ENCODE peak calls at places on chromosomes 11 and 22, in five cellular contexts. D is AG04450, R is heart left ventricle, W is upper lobe of right lung, P is GM06990. G is an unnamed sample.

GRCh38 chr11:45455536-45455935 is 169.4 kb upstream of the SYT13 start:
- DNase-seq in P (no peak), W (no peak), D (no peak), R (no peak), G (no peak)

GRCh38 chr11:111634981-111635705 is 32.9 kb downstream of the SIK2 start:
- DNase-seq in W (no peak), P (no peak), D (no peak), R (no peak), G (no peak)

GRCh38 chr22:46029574-46030200 is 52.7 kb upstream of the WNT7B start:
- DNase-seq in P (no peak), R (no peak), W (peak; percentile 31), D (no peak), G (no peak)

GRCh38 chr11:111269146-111269868 is 23.8 kb downstream of the POU2AF2 start:
- DNase-seq in W (no peak), P (no peak), D (no peak), R (no peak), G (no peak)

GRCh38 chr22:18983120-18983651 is 47.1 kb upstream of the PRODH start:
- DNase-seq in W (peak; percentile 48), R (no peak), P (no peak), D (no peak), G (no peak)

GRCh38 chr11:3824714-3825472 is 15.9 kb downstream of the RHOG start:
- DNase-seq in R (peak; percentile 65), D (no peak), P (peak; percentile 55), W (peak; percentile 81), G (no peak)

GRCh38 chr11:36672815-36673450 is 74.9 kb upstream of the RAG2 start:
- DNase-seq in R (no peak), P (no peak), D (peak; percentile 3), W (no peak), G (peak; percentile 30)

GRCh38 chr11:108364159-108364558 is 103.2 kb downstream of the C11orf65 start:
- DNase-seq in D (peak; percentile 8), W (no peak), R (no peak), P (no peak), G (no peak)

GRCh38 chr11:69534166-69534530 is 52.7 kb downstream of the LINC01488 start:
- DNase-seq in W (peak; percentile 58), P (no peak), R (no peak), D (no peak), G (no peak)

GRCh38 chr22:23829845-23830372 is 8.9 kb downstream of the DERL3 start:
- DNase-seq in W (no peak), R (no peak), D (peak; percentile 77), P (no peak), G (no peak)

GRCh38 chr22:30556388-30556787 is 9.8 kb upstream of the SEC14L6 start:
- DNase-seq in P (no peak), W (no peak), D (no peak), R (no peak), G (no peak)

GRCh38 chr11:44893250-44894216 is 57.1 kb downstream of the TP53I11 start:
- DNase-seq in D (no peak), P (no peak), R (peak; percentile 52), W (no peak), G (no peak)

GRCh38 chr22:31952094-31952401 is 7.7 kb downstream of the YWHAH start:
- DNase-seq in P (no peak), D (no peak), W (no peak), R (no peak), G (no peak)

GRCh38 chr11:128624269-128625170 is 37.2 kb upstream of the ETS1 start:
- DNase-seq in D (no peak), P (peak; percentile 77), W (no peak), R (no peak), G (no peak)

GRCh38 chr11:12179521-12179920 is 69.1 kb downstream of the MICAL2 start:
- DNase-seq in P (no peak), D (no peak), W (peak; percentile 12), R (no peak), G (no peak)

GRCh38 chr11:71281901-71282300 is 29.5 kb upstream of the SHANK2 start:
- DNase-seq in R (no peak), W (peak; percentile 25), D (no peak), P (no peak), G (no peak)

GRCh38 chr22:45551310-45552016 is 48.8 kb downstream of the FBLN1 start:
- DNase-seq in W (no peak), P (no peak), R (peak; percentile 41), D (no peak), G (no peak)

GRCh38 chr11:60485987-60486386 is 6.6 kb upstream of the MS4A12 start:
- DNase-seq in P (peak; percentile 56), W (no peak), D (no peak), R (no peak), G (no peak)

GRCh38 chr11:11818529-11819121 is 23.1 kb upstream of the USP47 start:
- DNase-seq in D (no peak), R (no peak), W (no peak), P (no peak), G (no peak)

GRCh38 chr22:19821523-19822300 is 33.0 kb downstream of the GNB1L start:
- DNase-seq in P (no peak), R (peak; percentile 24), W (peak; percentile 56), D (no peak), G (no peak)

GRCh38 chr11:44525473-44526252 is 39.8 kb upstream of the CD82 start:
- DNase-seq in W (no peak), D (no peak), P (no peak), R (no peak), G (no peak)

GRCh38 chr22:35392357-35392756 is 7.6 kb upstream of the MCM5 start:
- DNase-seq in W (no peak), D (no peak), R (no peak), P (no peak), G (no peak)

GRCh38 chr11:3685923-3686322 is 14.7 kb upstream of the CHRNA10 start:
- DNase-seq in R (peak; percentile 33), D (no peak), W (no peak), P (no peak), G (no peak)

GRCh38 chr11:58741127-58741526 is 9.4 kb upstream of the GLYAT start:
- DNase-seq in R (no peak), P (no peak), W (no peak), D (no peak), G (no peak)

GRCh38 chr11:73257342-73258103 is 14.6 kb upstream of the P2RY6 start:
- DNase-seq in P (no peak), R (peak; percentile 60), W (peak; percentile 80), D (peak; percentile 73), G (peak; percentile 98)

GRCh38 chr22:31093090-31093850 is 12.2 kb downstream of the SMTN start:
- DNase-seq in R (peak; percentile 89), D (no peak), P (no peak), W (no peak), G (no peak)

GRCh38 chr11:62788991-62789390 is 1.8 kb downstream of the TMEM179B start:
- DNase-seq in W (no peak), P (no peak), D (no peak), R (no peak), G (no peak)

GRCh38 chr22:45999379-45999971 is 22.5 kb upstream of the WNT7B start:
- DNase-seq in D (no peak), W (peak; percentile 54), P (no peak), R (peak; percentile 24), G (no peak)

GRCh38 chr22:35587447-35587870 is 29.7 kb downstream of the MB start:
- DNase-seq in D (no peak), W (peak; percentile 89), P (no peak), R (peak; percentile 96), G (no peak)

GRCh38 chr11:8063319-8063718 is 17.7 kb upstream of the TUB start:
- DNase-seq in W (no peak), D (no peak), R (peak; percentile 75), P (no peak), G (no peak)

GRCh38 chr11:82750643-82751139 is 17.0 kb upstream of the FAM181B start:
- DNase-seq in R (no peak), W (no peak), D (no peak), P (no peak), G (no peak)

GRCh38 chr11:98601181-98601773 is 419.5 kb upstream of the CNTN5 start:
- DNase-seq in W (peak; percentile 85), R (no peak), D (no peak), P (no peak), G (no peak)

GRCh38 chr22:47205562-47205961 is 443.1 kb downstream of the TBC1D22A start:
- DNase-seq in D (no peak), W (no peak), P (no peak), R (no peak), G (no peak)

GRCh38 chr11:38191101-38191500 is 1593.1 kb upstream of the RAG2 start:
- DNase-seq in P (no peak), R (no peak), D (no peak), W (no peak), G (no peak)
- TF ChIP-seq CTCF in P (no peak), R (no peak), D (no peak), W (no peak), G (no peak)

GRCh38 chr11:9747816-9748215 is 83.9 kb downstream of the SWAP70 start:
- DNase-seq in P (no peak), W (no peak), D (no peak), R (no peak), G (no peak)
- H3K4me3 ChIP-seq in P (no peak overlapping the region), W (no peak overlapping the region), D (no peak overlapping the region), R (no peak overlapping the region), G (no peak overlapping the region)

DNA sequence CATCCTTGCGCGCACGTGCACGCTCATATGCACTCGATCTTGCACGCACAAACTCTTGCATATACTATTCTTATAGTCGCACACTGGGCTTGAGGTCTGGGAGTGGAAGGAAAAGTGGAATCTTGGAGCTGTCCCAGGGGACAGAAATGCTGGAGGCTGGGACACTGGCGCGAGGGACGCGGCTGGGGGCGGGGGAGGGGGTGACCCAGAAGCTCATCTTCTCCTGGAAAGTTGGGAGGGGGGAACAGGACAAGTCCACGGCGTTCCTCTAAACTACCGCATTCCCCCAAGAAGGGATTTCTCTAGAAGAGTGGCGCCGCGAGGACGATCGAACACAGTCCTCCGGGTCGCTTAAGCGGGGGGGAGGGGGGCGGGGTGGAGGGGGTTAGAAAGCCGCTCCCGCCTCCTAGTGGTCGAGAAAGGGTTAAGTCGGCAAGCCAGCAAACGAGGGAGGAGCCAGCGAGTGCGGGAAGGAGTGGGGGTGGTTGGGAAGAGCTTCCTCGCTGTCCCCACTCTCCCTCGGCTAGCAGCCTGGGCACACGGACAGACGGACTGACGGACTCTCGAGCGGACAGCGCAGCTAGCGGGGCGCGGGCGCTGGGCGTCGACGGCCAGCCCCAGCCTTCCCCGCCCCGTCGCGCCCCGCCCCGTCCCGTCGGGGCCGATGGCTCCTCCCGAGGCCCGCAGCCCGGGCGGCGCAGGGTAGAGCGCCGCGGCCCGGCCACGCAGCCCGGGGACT is at the start of gene RTN4RL2:
- DNase-seq in D (no peak), R (peak; percentile 54), P (peak; percentile 57), W (peak; percentile 75), G (no peak)
- TF ChIP-seq CTCF in D (peak; percentile 38), R (peak; percentile 11), P (peak; percentile 52), W (no peak), G (no peak)

GRCh38 chr11:132943737-132944556 is 588.4 kb downstream of the OPCML start:
- DNase-seq in R (no peak), D (no peak), W (no peak), P (no peak), G (no peak)
- H3K4me3 ChIP-seq in R (peak overlapping the region; percentile 23), D (peak overlapping the region; percentile 62), W (no peak overlapping the region), P (no peak overlapping the region), G (no peak overlapping the region)

G was measured in epithelial cell of proximal tubule.